ENCODE peak calls at places on chromosomes 3 and 15, in nine cellular contexts. One of them, this sample, is unnamed.

GRCh38 chr3:83435173-83435572 is 1523.6 kb upstream of the CADM2 start:
- DNase-seq in ovary: no peak
- DNase-seq in breast epithelium: no peak
- DNase-seq in left lung: peak
- DNase-seq in HFF-Myc: no peak
- DNase-seq in heart left ventricle: no peak
- DNase-seq in MM.1S: no peak
- DNase-seq in B cell: no peak
- DNase-seq in suprapubic skin: no peak
- DNase-seq in this sample: no peak

GRCh38 chr15:81029416-81030367 is 29.0 kb downstream of the TLNRD1 start:
- DNase-seq in ovary: no peak
- DNase-seq in breast epithelium: no peak
- DNase-seq in left lung: no peak
- DNase-seq in HFF-Myc: no peak
- DNase-seq in heart left ventricle: no peak
- DNase-seq in MM.1S: no peak
- DNase-seq in B cell: no peak
- DNase-seq in suprapubic skin: no peak
- DNase-seq in this sample: no peak

GRCh38 chr3:177624523-177625495 is 427.5 kb upstream of the TBL1XR1 start:
- DNase-seq in ovary: no peak
- DNase-seq in breast epithelium: no peak
- DNase-seq in left lung: no peak
- DNase-seq in HFF-Myc: no peak
- DNase-seq in heart left ventricle: no peak
- DNase-seq in MM.1S: no peak
- DNase-seq in B cell: no peak
- DNase-seq in suprapubic skin: no peak
- DNase-seq in this sample: no peak

GRCh38 chr3:25785826-25786225 is 2.6 kb upstream of the NGLY1 start:
- DNase-seq in ovary: no peak
- DNase-seq in breast epithelium: no peak
- DNase-seq in left lung: no peak
- DNase-seq in HFF-Myc: no peak
- DNase-seq in heart left ventricle: no peak
- DNase-seq in MM.1S: no peak
- DNase-seq in B cell: no peak
- DNase-seq in suprapubic skin: no peak
- DNase-seq in this sample: no peak

GRCh38 chr15:90836296-90836871 is 32.0 kb upstream of the FURIN start:
- DNase-seq in ovary: no peak
- DNase-seq in breast epithelium: no peak
- DNase-seq in left lung: no peak
- DNase-seq in HFF-Myc: peak
- DNase-seq in heart left ventricle: peak
- DNase-seq in MM.1S: no peak
- DNase-seq in B cell: no peak
- DNase-seq in suprapubic skin: no peak
- DNase-seq in this sample: no peak

GRCh38 chr15:98838387-98839259 is 169.0 kb downstream of the PGPEP1L start:
- DNase-seq in ovary: no peak
- DNase-seq in breast epithelium: no peak
- DNase-seq in left lung: no peak
- DNase-seq in HFF-Myc: no peak
- DNase-seq in heart left ventricle: no peak
- DNase-seq in MM.1S: no peak
- DNase-seq in B cell: no peak
- DNase-seq in suprapubic skin: no peak
- DNase-seq in this sample: no peak

GRCh38 chr3:139020036-139020867 is 474 bp downstream of the PRR23B start:
- DNase-seq in ovary: no peak
- DNase-seq in breast epithelium: no peak
- DNase-seq in left lung: peak
- DNase-seq in HFF-Myc: no peak
- DNase-seq in heart left ventricle: no peak
- DNase-seq in MM.1S: no peak
- DNase-seq in B cell: no peak
- DNase-seq in suprapubic skin: no peak
- DNase-seq in this sample: no peak

GRCh38 chr15:63600001-63600645 is 2.9 kb downstream of the FBXL22 start:
- DNase-seq in ovary: no peak
- DNase-seq in breast epithelium: no peak
- DNase-seq in left lung: no peak
- DNase-seq in HFF-Myc: no peak
- DNase-seq in heart left ventricle: peak
- DNase-seq in MM.1S: peak
- DNase-seq in B cell: no peak
- DNase-seq in suprapubic skin: no peak
- DNase-seq in this sample: no peak

GRCh38 chr3:63625161-63625560 is 27.3 kb upstream of the SNTN start:
- DNase-seq in ovary: no peak
- DNase-seq in breast epithelium: no peak
- DNase-seq in left lung: no peak
- DNase-seq in HFF-Myc: peak
- DNase-seq in heart left ventricle: no peak
- DNase-seq in MM.1S: no peak
- DNase-seq in B cell: no peak
- DNase-seq in suprapubic skin: no peak
- DNase-seq in this sample: no peak

GRCh38 chr15:51731549-51732267 is 5.7 kb downstream of the LYSMD2 start:
- DNase-seq in ovary: no peak
- DNase-seq in breast epithelium: no peak
- DNase-seq in left lung: no peak
- DNase-seq in HFF-Myc: no peak
- DNase-seq in heart left ventricle: peak
- DNase-seq in MM.1S: peak
- DNase-seq in B cell: peak
- DNase-seq in suprapubic skin: no peak
- DNase-seq in this sample: peak

DNA sequence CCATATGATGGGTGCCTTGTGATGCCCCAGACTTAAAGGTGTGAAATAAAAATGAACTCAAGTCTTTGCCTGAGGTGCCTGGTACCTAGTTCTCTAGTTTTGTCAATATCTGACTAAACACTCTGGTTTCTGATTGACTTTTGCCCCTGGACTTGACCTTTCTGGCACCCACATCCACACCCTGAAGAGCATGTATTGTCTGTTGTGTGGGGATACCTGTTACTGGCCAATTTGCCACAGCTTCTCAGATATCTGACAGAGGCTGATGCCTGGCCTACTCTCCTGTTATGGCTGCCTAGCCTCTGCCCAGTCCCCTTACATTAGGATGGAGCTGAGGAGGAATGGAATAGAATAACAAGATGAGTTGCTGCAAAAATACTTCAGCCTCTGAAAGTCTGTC is 3.6 kb downstream of the ZBTB38 start:
- DNase-seq in ovary: no peak
- DNase-seq in breast epithelium: no peak
- DNase-seq in left lung: no peak
- DNase-seq in HFF-Myc: no peak
- DNase-seq in heart left ventricle: no peak
- DNase-seq in MM.1S: peak
- DNase-seq in B cell: no peak
- DNase-seq in suprapubic skin: no peak
- DNase-seq in this sample: peak
- TF ChIP-seq CTCF in ovary: no peak
- TF ChIP-seq CTCF in breast epithelium: no peak
- TF ChIP-seq CTCF in left lung: no peak
- TF ChIP-seq CTCF in HFF-Myc: no peak
- TF ChIP-seq CTCF in heart left ventricle: no peak
- TF ChIP-seq CTCF in MM.1S: no peak
- TF ChIP-seq CTCF in B cell: no peak
- TF ChIP-seq CTCF in suprapubic skin: no peak
- TF ChIP-seq CTCF in this sample: no peak

GRCh38 chr3:36904641-36905040 is 40.2 kb downstream of the TRANK1 start:
- DNase-seq in ovary: no peak
- DNase-seq in breast epithelium: no peak
- DNase-seq in left lung: no peak
- DNase-seq in HFF-Myc: no peak
- DNase-seq in heart left ventricle: peak
- DNase-seq in MM.1S: no peak
- DNase-seq in B cell: no peak
- DNase-seq in suprapubic skin: no peak
- DNase-seq in this sample: peak
- TF ChIP-seq CTCF in ovary: peak
- TF ChIP-seq CTCF in breast epithelium: no peak
- TF ChIP-seq CTCF in left lung: peak
- TF ChIP-seq CTCF in HFF-Myc: peak
- TF ChIP-seq CTCF in heart left ventricle: peak
- TF ChIP-seq CTCF in MM.1S: peak
- TF ChIP-seq CTCF in B cell: no peak
- TF ChIP-seq CTCF in suprapubic skin: peak
- TF ChIP-seq CTCF in this sample: peak

DNA sequence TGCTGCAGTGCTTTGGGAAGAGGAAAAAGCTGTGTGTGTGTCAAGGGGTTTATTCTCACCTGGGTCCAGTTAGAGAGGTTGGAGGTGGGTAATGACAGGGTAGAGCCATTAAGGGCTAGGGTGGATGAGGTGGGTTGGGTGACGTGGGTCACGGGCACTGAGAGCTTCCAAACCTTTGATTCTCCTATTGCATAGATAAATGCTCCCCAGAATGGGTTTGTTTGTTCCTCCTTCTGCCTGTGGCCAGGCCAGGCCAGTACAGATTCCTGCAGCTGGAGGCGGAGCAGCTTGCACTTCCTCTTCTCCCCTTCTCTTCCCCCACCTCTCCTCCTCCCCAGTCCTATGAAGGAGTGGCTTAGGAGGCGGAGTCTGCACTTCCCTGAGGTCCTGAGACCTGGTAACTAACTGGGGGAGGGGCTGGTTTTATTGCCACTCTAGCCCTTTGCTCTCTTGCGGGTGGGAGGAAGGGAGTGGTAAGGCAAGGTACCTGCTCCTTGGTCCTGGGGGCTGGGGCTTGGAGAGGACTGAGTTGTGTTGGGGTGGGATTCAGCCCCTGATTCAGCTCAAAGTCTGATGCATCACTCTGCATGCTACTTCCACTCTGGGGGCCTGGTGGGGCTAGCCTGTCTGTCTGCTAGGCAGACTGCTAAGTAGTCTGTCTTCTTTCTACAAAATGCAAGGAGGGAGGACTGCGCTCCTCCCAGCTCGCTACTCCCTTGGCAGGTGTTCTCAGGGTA is 3.5 kb downstream of the SPINT1 start:
- DNase-seq in ovary: no peak
- DNase-seq in breast epithelium: peak
- DNase-seq in left lung: peak
- DNase-seq in HFF-Myc: no peak
- DNase-seq in heart left ventricle: peak
- DNase-seq in MM.1S: peak
- DNase-seq in B cell: peak
- DNase-seq in suprapubic skin: no peak
- DNase-seq in this sample: peak
- TF ChIP-seq CTCF in ovary: no peak
- TF ChIP-seq CTCF in breast epithelium: no peak
- TF ChIP-seq CTCF in left lung: no peak
- TF ChIP-seq CTCF in HFF-Myc: no peak
- TF ChIP-seq CTCF in heart left ventricle: no peak
- TF ChIP-seq CTCF in MM.1S: no peak
- TF ChIP-seq CTCF in B cell: no peak
- TF ChIP-seq CTCF in suprapubic skin: no peak
- TF ChIP-seq CTCF in this sample: no peak

GRCh38 chr3:65844370-65844769 is 194.3 kb downstream of the MAGI1 start:
- DNase-seq in ovary: no peak
- DNase-seq in breast epithelium: no peak
- DNase-seq in left lung: no peak
- DNase-seq in HFF-Myc: no peak
- DNase-seq in heart left ventricle: no peak
- DNase-seq in MM.1S: no peak
- DNase-seq in B cell: no peak
- DNase-seq in suprapubic skin: no peak
- DNase-seq in this sample: no peak

GRCh38 chr3:65847947-65848346 is 190.8 kb downstream of the MAGI1 start:
- DNase-seq in ovary: no peak
- DNase-seq in breast epithelium: no peak
- DNase-seq in left lung: no peak
- DNase-seq in HFF-Myc: no peak
- DNase-seq in heart left ventricle: no peak
- DNase-seq in MM.1S: no peak
- DNase-seq in B cell: no peak
- DNase-seq in suprapubic skin: no peak
- DNase-seq in this sample: no peak

GRCh38 chr3:65846936-65847335 is 191.8 kb downstream of the MAGI1 start:
- DNase-seq in ovary: no peak
- DNase-seq in breast epithelium: no peak
- DNase-seq in left lung: no peak
- DNase-seq in HFF-Myc: no peak
- DNase-seq in heart left ventricle: no peak
- DNase-seq in MM.1S: no peak
- DNase-seq in B cell: no peak
- DNase-seq in suprapubic skin: no peak
- DNase-seq in this sample: no peak

GRCh38 chr3:65843732-65844131 is 195.0 kb downstream of the MAGI1 start:
- DNase-seq in ovary: no peak
- DNase-seq in breast epithelium: no peak
- DNase-seq in left lung: no peak
- DNase-seq in HFF-Myc: no peak
- DNase-seq in heart left ventricle: no peak
- DNase-seq in MM.1S: peak
- DNase-seq in B cell: no peak
- DNase-seq in suprapubic skin: no peak
- DNase-seq in this sample: no peak
- TF ChIP-seq CTCF in ovary: no peak
- TF ChIP-seq CTCF in breast epithelium: no peak
- TF ChIP-seq CTCF in left lung: no peak
- TF ChIP-seq CTCF in HFF-Myc: no peak
- TF ChIP-seq CTCF in heart left ventricle: no peak
- TF ChIP-seq CTCF in MM.1S: no peak
- TF ChIP-seq CTCF in B cell: no peak
- TF ChIP-seq CTCF in suprapubic skin: no peak
- TF ChIP-seq CTCF in this sample: no peak

GRCh38 chr3:108030915-108031425 is 59.9 kb downstream of the CD47 start:
- DNase-seq in ovary: no peak
- DNase-seq in breast epithelium: no peak
- DNase-seq in left lung: no peak
- DNase-seq in HFF-Myc: no peak
- DNase-seq in heart left ventricle: no peak
- DNase-seq in MM.1S: no peak
- DNase-seq in B cell: no peak
- DNase-seq in suprapubic skin: no peak
- DNase-seq in this sample: no peak
- TF ChIP-seq CTCF in ovary: no peak
- TF ChIP-seq CTCF in breast epithelium: no peak
- TF ChIP-seq CTCF in left lung: no peak
- TF ChIP-seq CTCF in HFF-Myc: no peak
- TF ChIP-seq CTCF in heart left ventricle: no peak
- TF ChIP-seq CTCF in MM.1S: no peak
- TF ChIP-seq CTCF in B cell: no peak
- TF ChIP-seq CTCF in suprapubic skin: no peak
- TF ChIP-seq CTCF in this sample: no peak